ENCODE peak calls at places on chromosome 7, in eight cellular contexts. U, Q, M, V, G, E, Y and P are unnamed samples.
A peak's percentile ranks its signal among the peaks of the same experiment; 100 is the strongest.

GRCh38 chr7:51029586-51030230 is 247.0 kb upstream of the GRB10 start:
- DNase-seq in V (no peak), Q (peak; percentile 91), U (peak; percentile 76), G (no peak), E (peak; percentile 66), Y (no peak), M (no peak), P (no peak)

GRCh38 chr7:142587578-142588191 is 161.6 kb upstream of the PRSS1 start:
- DNase-seq in Q (peak; percentile 61), Y (no peak), E (no peak), V (peak; percentile 94), U (peak; percentile 75), M (no peak), G (peak; percentile 61), P (no peak)

GRCh38 chr7:269721-270120 is 20.2 kb upstream of the FOXL3 start:
- DNase-seq in Q (no peak), E (no peak), M (no peak), G (no peak), Y (no peak), U (no peak), V (no peak), P (no peak)

GRCh38 chr7:73851410-73852338 is 9.3 kb upstream of the TMEM270 start:
- DNase-seq in U (peak; percentile 98), M (no peak), G (no peak), E (peak; percentile 99), Q (peak; percentile 98), V (peak; percentile 86), Y (no peak), P (no peak)

GRCh38 chr7:17318146-17318545 is 19.7 kb downstream of the AHR start:
- DNase-seq in Y (no peak), E (no peak), U (peak; percentile 59), Q (peak; percentile 95), V (no peak), G (no peak), M (no peak), P (no peak)

GRCh38 chr7:600149-600814 is 80.6 kb upstream of the PDGFA start:
- DNase-seq in Q (no peak), M (peak; percentile 15), E (no peak), V (no peak), G (no peak), Y (no peak), U (no peak), P (no peak)

GRCh38 chr7:12715372-12716133 is 28.1 kb downstream of the ARL4A start:
- DNase-seq in E (peak; percentile 79), V (no peak), G (no peak), Q (peak; percentile 95), Y (peak; percentile 88), M (peak; percentile 69), U (peak; percentile 99), P (no peak)

GRCh38 chr7:35975851-35976454 is 175.1 kb downstream of the SEPTIN7 start:
- DNase-seq in E (peak; percentile 64), G (peak; percentile 81), Y (no peak), M (no peak), V (peak; percentile 81), Q (peak; percentile 42), U (peak; percentile 85), P (no peak)

GRCh38 chr7:3518546-3518945 is 217.5 kb downstream of the SDK1 start:
- DNase-seq in G (no peak), M (no peak), Y (no peak), E (no peak), Q (no peak), V (no peak), U (no peak), P (no peak)

GRCh38 chr7:68754414-68754813 is 843.9 kb upstream of the AUTS2 start:
- DNase-seq in E (no peak), Q (no peak), G (no peak), M (no peak), V (no peak), Y (no peak), U (no peak), P (no peak)

GRCh38 chr7:133961724-133962123 is 165.4 kb upstream of the LRGUK start:
- DNase-seq in V (no peak), Q (no peak), E (no peak), U (no peak), Y (no peak), M (no peak), G (no peak), P (no peak)

GRCh38 chr7:96407427-96407826 is 85.5 kb upstream of the SLC25A13 start:
- DNase-seq in E (no peak), G (no peak), Q (peak; percentile 77), V (no peak), U (no peak), Y (no peak), M (no peak), P (no peak)

GRCh38 chr7:128869138-128869943 is 6.7 kb downstream of the ATP6V1F start:
- DNase-seq in G (peak; percentile 59), V (peak; percentile 88), M (peak; percentile 85), E (no peak), Q (peak; percentile 19), U (peak; percentile 37), Y (no peak), P (no peak)

GRCh38 chr7:74097937-74098614 is 14.5 kb downstream of the LIMK1 start:
- DNase-seq in Q (peak; percentile 98), M (peak; percentile 72), Y (no peak), E (peak; percentile 94), U (peak; percentile 92), V (no peak), G (no peak), P (no peak)

GRCh38 chr7:125506331-125506730 is 576.7 kb upstream of the POT1 start:
- DNase-seq in U (no peak), V (no peak), Y (no peak), M (no peak), Q (no peak), G (no peak), E (no peak), P (no peak)

GRCh38 chr7:51026341-51026740 is 243.6 kb upstream of the GRB10 start:
- DNase-seq in M (no peak), V (no peak), U (no peak), G (no peak), E (no peak), Y (peak; percentile 28), Q (no peak), P (peak; percentile 70)

GRCh38 chr7:78720066-78720465 is 733.4 kb downstream of the MAGI2 start:
- DNase-seq in Q (no peak), V (no peak), Y (no peak), U (no peak), M (no peak), G (no peak), E (no peak), P (no peak)

GRCh38 chr7:137670521-137671064 is 176.2 kb downstream of the DGKI start:
- DNase-seq in Y (no peak), G (no peak), Q (peak; percentile 64), V (no peak), E (no peak), M (no peak), U (peak; percentile 11), P (no peak)

GRCh38 chr7:82745117-82745516 is 301.5 kb upstream of the CACNA2D1 start:
- DNase-seq in E (no peak), U (no peak), Q (peak; percentile 27), Y (no peak), V (no peak), M (no peak), G (no peak), P (no peak)

GRCh38 chr7:97971120-97971989 is 18.6 kb downstream of the OCM2 start:
- DNase-seq in V (peak; percentile 33), M (no peak), Y (no peak), U (peak; percentile 33), Q (peak; percentile 19), E (no peak), G (peak; percentile 63), P (no peak)

GRCh38 chr7:149883452-149883861 is 9.7 kb downstream of the ATP6V0E2 start:
- DNase-seq in E (no peak), G (peak; percentile 64), V (peak; percentile 44), Q (no peak), M (peak; percentile 72), Y (no peak), U (peak; percentile 45), P (no peak)

GRCh38 chr7:102874166-102874829 is 38.5 kb upstream of the LRRC17 start:
- DNase-seq in E (peak; percentile 46), Q (peak; percentile 99), V (no peak), Y (no peak), U (peak; percentile 89), M (no peak), G (no peak), P (no peak)

GRCh38 chr7:40015790-40016296 is 65.8 kb downstream of the CDK13 start:
- DNase-seq in M (no peak), U (peak; percentile 66), G (peak; percentile 7), E (peak; percentile 14), Q (peak; percentile 47), V (no peak), Y (no peak), P (no peak)

GRCh38 chr7:25235471-25235870 is 7.2 kb upstream of the NPVF start:
- DNase-seq in G (no peak), M (no peak), V (no peak), E (no peak), U (no peak), Q (no peak), Y (no peak), P (no peak)

GRCh38 chr7:42574693-42575084 is 337.2 kb downstream of the C7orf25 start:
- DNase-seq in G (no peak), M (no peak), V (no peak), Y (no peak), U (peak; percentile 25), Q (no peak), E (no peak), P (no peak)
- TF ChIP-seq CTCF in G (peak; percentile 25), M (peak; percentile 11), V (peak; percentile 30), Y (no peak), U (peak; percentile 36), Q (no peak), E (peak; percentile 9), P (peak; percentile 61)

DNA sequence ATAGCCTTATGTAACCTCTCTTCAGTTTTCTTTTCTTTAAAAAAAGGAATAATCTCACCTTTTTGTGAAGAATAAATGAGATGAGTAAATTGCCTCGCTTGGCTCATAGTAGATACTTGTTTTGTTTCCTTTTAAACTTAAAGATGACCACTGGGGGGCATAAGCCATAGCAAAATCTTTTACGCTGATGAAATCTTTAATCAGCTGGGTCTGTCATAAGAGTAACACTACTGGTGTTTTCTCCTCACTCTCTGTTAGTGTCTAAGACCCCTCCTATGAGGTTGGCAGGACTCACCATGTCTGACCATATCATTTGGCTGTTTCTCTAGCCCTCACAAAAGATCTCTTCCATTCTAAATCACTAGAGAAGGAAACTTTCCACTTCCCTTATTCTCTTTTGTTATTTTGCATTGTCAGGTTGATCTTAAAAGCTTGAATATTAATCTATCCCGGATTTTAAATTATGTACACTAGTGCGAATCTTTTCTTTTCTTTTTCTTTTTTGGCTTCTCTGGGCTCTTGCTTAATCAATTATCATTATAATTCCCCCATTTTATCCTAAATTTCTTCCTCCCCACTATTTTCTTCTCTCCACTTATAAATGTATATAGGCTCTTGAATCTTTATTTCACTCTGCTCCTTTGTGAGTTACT is 12.5 kb downstream of the STAG3 start:
- DNase-seq in M (no peak), V (peak; percentile 66), U (peak; percentile 73), E (no peak), Q (peak; percentile 18), Y (no peak), G (peak; percentile 90), P (no peak)
- TF ChIP-seq CTCF in M (peak; percentile 39), V (peak; percentile 49), U (peak; percentile 47), E (peak; percentile 32), Q (peak; percentile 38), Y (no peak), G (peak; percentile 84), P (peak; percentile 58)

GRCh38 chr7:104160375-104160774 is 47.4 kb downstream of the ORC5 start:
- DNase-seq in E (no peak), G (peak; percentile 13), V (peak; percentile 27), Q (no peak), U (peak; percentile 52), M (no peak), Y (no peak), P (no peak)
- TF ChIP-seq CTCF in E (no peak), G (peak; percentile 79), V (peak; percentile 41), Q (peak; percentile 15), U (peak; percentile 25), M (peak; percentile 39), Y (no peak), P (peak; percentile 65)

GRCh38 chr7:158228986-158229385 is 358.6 kb downstream of the PTPRN2 start:
- DNase-seq in Y (no peak), Q (no peak), E (no peak), V (peak; percentile 17), M (no peak), U (no peak), G (no peak), P (no peak)
- TF ChIP-seq CTCF in Y (no peak), Q (no peak), E (no peak), V (peak; percentile 40), M (no peak), U (no peak), G (peak; percentile 38), P (no peak)